ENCODE peak calls at places on chromosomes 6 and 20, in four cellular contexts. X, P, N and V are unnamed samples.

GRCh38 chr20:32336918-32337347 is 21.2 kb upstream of the ASXL1 start:
- DNase-seq in X (peak), P (peak), N (no peak), V (no peak)

GRCh38 chr6:118892248-118893094 is 1.5 kb upstream of the ASF1A start:
- DNase-seq in X (no peak), P (no peak), N (no peak), V (no peak)

GRCh38 chr20:46979603-46980241 is 85.1 kb downstream of the EYA2 start:
- DNase-seq in X (no peak), P (no peak), N (no peak), V (no peak)

GRCh38 chr6:105326216-105326615 is 76.7 kb downstream of the PREP start:
- DNase-seq in X (no peak), P (no peak), N (no peak), V (peak)

GRCh38 chr20:44790994-44791393 is 19.4 kb downstream of the RIMS4 start:
- DNase-seq in X (peak), P (no peak), N (no peak), V (no peak)

GRCh38 chr20:51698252-51698651 is 69.9 kb downstream of the ATP9A start:
- DNase-seq in X (no peak), P (no peak), N (no peak), V (no peak)

GRCh38 chr20:41182296-41183212 is 45.2 kb downstream of the PLCG1 start:
- DNase-seq in X (no peak), P (no peak), N (no peak), V (no peak)

GRCh38 chr6:158642097-158642601 is 2.4 kb downstream of the DYNLT1 start:
- DNase-seq in X (no peak), P (no peak), N (no peak), V (no peak)

GRCh38 chr6:168007592-168008338 is 10.3 kb downstream of the KIF25 start:
- DNase-seq in X (no peak), P (no peak), N (no peak), V (peak)

GRCh38 chr6:87936065-87936464 is 111.6 kb upstream of the SPACA1 start:
- DNase-seq in X (no peak), P (peak), N (no peak), V (no peak)

GRCh38 chr20:21006611-21007010 is 99.5 kb downstream of the LINC00237 start:
- DNase-seq in X (no peak), P (no peak), N (no peak), V (no peak)

DNA sequence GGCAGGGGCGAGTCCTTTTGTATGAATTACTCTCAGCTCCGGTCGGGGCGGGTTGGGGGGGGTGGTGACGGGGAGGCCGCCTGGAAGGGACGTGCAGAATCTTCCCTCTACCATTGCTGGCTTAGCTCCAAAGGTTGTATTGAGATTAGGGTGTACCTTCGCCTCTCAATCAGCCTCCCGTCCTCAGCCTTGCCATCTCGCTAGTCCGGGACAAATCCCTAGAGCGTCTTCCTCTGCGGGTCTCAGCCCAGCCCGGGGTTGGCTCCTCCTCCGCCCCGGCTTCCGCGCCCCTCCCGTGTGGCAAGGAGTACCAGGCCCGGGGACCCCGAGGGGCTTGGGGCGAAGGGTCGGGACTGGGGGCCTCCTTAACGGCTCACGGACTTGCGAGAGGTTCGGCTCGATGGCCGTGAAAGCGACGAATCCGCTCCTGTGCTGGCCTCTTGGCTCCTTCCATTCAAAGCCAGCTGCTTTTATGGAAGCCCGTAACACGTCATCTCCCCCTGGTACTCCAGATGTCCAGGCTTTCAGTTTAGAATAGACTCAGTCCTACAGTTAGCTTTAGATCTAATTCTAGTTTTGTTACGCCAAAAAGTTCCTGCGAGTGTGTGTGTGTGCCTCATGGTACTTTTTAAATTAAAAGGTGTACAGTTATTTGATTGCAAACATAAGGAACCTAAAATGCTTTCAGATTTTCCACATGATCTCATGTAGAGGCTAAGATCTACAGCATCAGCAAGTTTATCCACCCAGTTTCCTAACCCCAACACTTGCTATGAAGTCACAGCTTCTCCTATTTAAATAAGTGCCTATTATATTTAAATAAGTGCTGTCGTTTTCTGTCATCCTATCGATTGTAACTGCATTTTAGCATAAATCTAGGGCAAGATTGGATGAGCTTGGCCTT is 771 bp upstream of the EEF1A1 start:
- DNase-seq in X (peak), P (peak), N (peak), V (no peak)
- TF ChIP-seq POLR2AphosphoS5 in X (peak), P (no peak), N (peak), V (no peak)

DNA sequence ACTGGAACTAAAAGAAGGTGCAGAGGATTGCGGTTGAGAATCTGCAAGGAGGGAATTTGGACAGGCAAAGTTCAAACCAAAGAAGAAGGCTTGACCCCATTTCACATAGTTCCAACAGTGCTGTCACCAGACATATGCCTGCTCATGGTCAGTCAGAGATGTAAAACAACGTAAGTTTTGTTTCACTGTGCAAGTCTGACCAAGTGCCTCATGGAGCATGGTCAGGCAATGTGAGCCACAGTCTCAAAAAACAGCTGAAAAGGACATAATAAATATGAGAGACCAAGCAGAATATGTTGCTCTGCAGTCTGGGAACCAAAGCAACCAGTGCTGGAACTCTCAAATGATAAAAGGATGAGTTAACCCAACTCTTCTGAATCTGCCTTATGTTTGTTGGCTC is 39.9 kb upstream of the DST start:
- DNase-seq in X (no peak), P (no peak), N (no peak), V (no peak)
- H3K27ac ChIP-seq in X (no peak), P (no peak), N (peak), V (no peak)

GRCh38 chr6:49513153-49513989 is 13.6 kb downstream of the GLYATL3 start:
- DNase-seq in X (no peak), P (no peak), N (no peak), V (no peak)

GRCh38 chr6:49517919-49518318 is 18.2 kb downstream of the GLYATL3 start:
- DNase-seq in X (no peak), P (no peak), N (no peak), V (no peak)

GRCh38 chr6:49515485-49516146 is 15.9 kb downstream of the GLYATL3 start:
- DNase-seq in X (no peak), P (no peak), N (no peak), V (no peak)

GRCh38 chr6:49516147-49516505 is 16.4 kb downstream of the GLYATL3 start:
- DNase-seq in X (no peak), P (no peak), N (no peak), V (no peak)

GRCh38 chr6:49514571-49515484 is 15.1 kb downstream of the GLYATL3 start:
- DNase-seq in X (no peak), P (no peak), N (no peak), V (no peak)
- H3K4me3 ChIP-seq in X (no peak), P (no peak), N (no peak), V (no peak)

DNA sequence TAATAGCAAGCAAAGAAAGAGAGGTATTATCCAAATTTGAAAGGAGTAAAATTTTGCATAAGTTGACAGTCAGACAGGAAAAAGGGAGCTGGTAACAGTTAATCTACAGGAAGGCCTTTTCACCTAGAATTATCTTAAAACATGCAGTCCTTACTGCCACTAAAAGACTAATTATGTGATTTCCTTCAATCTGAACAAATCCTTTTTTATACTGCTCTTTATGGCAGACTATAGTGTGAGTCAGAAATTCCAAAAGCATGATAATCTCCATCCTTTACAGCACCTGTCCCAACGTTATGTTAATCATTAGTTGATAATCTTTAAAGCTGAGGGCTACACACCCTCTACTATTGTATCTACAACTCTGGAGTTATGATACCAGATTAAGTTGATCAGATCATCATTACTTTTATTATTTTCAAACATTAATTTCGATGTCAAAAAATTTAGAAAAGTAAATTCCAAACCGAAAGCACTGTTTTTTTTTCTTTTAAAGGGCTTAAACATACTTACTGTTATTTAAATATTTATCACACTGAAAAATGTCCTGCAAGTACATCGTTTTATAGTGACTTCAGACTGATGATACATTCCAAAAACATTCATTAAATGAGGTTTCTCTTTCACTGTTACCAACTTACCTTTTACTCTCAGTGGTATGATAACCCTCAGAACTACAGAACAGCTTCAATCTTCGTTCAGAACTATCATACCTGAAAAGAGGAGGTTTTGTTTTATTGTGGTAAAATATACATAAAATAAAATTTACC is 33.2 kb upstream of the AKAP7 start:
- DNase-seq in X (no peak), P (no peak), N (no peak), V (no peak)
- TF ChIP-seq POLR2AphosphoS5 in X (no peak), P (no peak), N (no peak), V (no peak)

GRCh38 chr6:121858976-121859375 is 423.5 kb downstream of the GJA1 start:
- DNase-seq in X (no peak), P (no peak), N (no peak), V (no peak)

GRCh38 chr6:121857551-121857950 is 422.1 kb downstream of the GJA1 start:
- DNase-seq in X (no peak), P (peak), N (no peak), V (no peak)

GRCh38 chr6:121851056-121851455 is 415.6 kb downstream of the GJA1 start:
- DNase-seq in X (no peak), P (peak), N (no peak), V (no peak)

GRCh38 chr6:121858310-121858709 is 422.9 kb downstream of the GJA1 start:
- DNase-seq in X (no peak), P (peak), N (no peak), V (no peak)

DNA sequence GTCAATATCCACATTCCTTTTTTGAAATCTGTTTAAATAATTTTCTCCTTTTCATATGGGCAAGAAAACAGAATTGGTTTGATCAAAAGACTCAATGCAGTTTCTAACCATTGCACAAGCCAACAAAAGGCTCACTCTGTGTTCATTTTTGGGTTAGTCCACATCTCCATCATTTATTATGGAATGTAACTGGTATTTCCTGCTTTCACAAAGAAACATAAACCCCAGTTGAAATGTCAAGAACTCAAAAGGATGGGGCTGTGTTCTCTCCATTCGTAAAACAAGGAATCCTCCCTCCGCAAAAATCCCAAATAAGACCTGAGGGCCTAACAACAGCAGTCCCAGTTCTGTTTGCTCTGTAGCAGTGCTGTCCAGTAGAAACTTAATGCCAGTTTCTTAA is 420.9 kb downstream of the GJA1 start:
- DNase-seq in X (no peak), P (no peak), N (no peak), V (no peak)
- H3K27ac ChIP-seq in X (no peak), P (no peak), N (no peak), V (no peak)

DNA sequence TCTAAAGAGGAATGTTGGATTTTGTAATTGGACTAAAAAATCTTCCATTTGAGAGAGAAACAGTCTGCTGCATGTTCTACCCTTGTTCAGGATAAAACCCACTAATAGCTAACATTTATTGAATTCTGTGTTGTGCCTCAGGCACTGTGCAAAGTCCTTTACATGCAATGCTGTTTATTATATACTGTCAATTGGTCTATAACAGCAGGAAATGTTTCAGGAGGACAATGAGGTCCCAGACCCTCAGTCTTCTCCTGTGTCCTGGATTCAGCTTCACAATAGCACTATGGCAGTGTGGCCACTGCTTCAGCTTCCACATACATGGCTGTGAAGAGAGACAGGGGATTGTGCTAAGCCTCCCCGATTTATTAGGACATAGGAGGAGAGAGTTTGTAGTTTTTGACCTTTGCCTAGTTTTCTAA is 11.0 kb downstream of the PTPN1 start:
- DNase-seq in X (no peak), P (no peak), N (no peak), V (no peak)
- H3K4me3 ChIP-seq in X (no peak), P (no peak), N (no peak), V (no peak)

GRCh38 chr6:26045939-26046368 is 41.3 kb upstream of the HFE start:
- DNase-seq in X (no peak), P (no peak), N (no peak), V (no peak)

GRCh38 chr6:26041946-26042345 is 45.3 kb upstream of the HFE start:
- DNase-seq in X (no peak), P (no peak), N (no peak), V (no peak)

GRCh38 chr6:26044140-26045045 is 42.8 kb upstream of the HFE start:
- DNase-seq in X (no peak), P (no peak), N (no peak), V (peak)

GRCh38 chr6:26045046-26045938 is 41.9 kb upstream of the HFE start:
- DNase-seq in X (no peak), P (no peak), N (peak), V (peak)

DNA sequence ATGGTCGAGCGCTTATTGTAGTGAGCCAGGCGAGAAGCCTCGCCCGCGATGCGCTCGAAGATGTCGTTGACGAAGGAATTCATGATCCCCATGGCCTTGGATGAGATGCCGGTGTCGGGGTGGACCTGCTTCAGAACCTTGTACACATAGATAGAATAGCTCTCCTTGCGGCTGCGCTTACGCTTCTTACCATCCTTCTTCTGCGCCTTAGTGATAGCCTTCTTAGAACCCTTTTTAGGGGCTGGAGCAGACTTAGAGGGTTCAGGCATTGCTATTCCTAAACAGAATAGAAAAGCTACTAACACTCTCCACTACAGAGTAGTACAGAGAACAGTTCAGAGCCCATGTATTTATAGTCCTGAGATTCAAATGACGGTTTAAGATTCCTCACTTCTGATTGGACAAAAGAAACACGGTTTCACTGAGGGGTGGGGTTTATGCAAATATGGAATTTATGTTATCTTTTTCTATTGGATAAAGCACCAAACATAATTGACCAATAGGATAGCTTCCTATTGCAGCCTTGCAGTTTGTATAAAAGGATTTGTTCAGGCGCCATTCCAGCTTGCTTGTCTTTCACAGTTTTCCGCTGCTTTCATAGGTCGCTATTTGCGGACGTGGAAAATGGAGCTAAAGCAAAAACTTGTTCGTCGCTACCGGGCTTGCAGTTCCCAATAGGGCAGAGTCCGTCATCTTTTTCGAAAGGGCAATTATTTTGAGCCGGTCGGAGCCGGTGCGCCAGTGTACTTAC is 43.7 kb upstream of the HFE start:
- DNase-seq in X (no peak), P (peak), N (peak), V (peak)
- TF ChIP-seq POLR2AphosphoS5 in X (no peak), P (no peak), N (peak), V (peak)

DNA sequence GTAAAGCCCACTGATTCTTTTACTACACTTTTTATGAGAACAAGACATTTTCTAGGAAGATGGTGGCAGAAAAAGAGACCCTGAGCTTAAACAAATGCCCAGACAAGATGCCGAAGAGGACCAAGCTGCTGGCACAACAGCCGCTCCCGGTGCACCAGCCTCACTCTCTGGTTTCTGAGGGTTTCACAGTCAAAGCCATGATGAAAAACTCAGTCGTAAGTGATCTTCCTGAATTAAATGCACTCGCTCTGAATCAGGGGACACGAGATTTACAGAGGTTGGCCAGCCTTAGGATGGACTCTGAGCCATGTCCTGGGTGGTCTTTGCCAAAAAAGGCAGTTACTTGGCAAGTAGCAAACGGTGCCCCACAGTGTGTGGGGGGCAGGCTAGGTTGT is 400 bp downstream of the PACRG start:
- DNase-seq in X (no peak), P (peak), N (no peak), V (peak)
- H3K27ac ChIP-seq in X (no peak), P (peak), N (peak), V (peak)